ENCODE peak calls at places on chromosome 19, in five cellular contexts. C is fibroblast of mammary gland, K is uterus, J is breast epithelium, A is neural progenitor cell. D is an unnamed sample.

GRCh38 chr19:7602240-7602934 is 6.7 kb downstream of the CAMSAP3 start:
- DNase-seq in C (no peak), K (no peak), J (no peak), A (no peak), D (no peak)

GRCh38 chr19:918481-919156 is 1.5 kb downstream of the KISS1R start:
- DNase-seq in C (no peak), K (no peak), J (no peak), A (peak), D (no peak)

GRCh38 chr19:45097776-45098520 is 5.0 kb downstream of the PPP1R37 start:
- DNase-seq in C (peak), K (peak), J (peak), A (no peak), D (peak)

GRCh38 chr19:29843180-29844051 is 31.6 kb downstream of the CCNE1 start:
- DNase-seq in C (peak), K (no peak), J (no peak), A (peak), D (no peak)

GRCh38 chr19:10293637-10294367 is 4.0 kb downstream of the ICAM5 start:
- DNase-seq in C (no peak), K (no peak), J (no peak), A (peak), D (no peak)

GRCh38 chr19:48806818-48807589 is 3.8 kb downstream of the BCAT2 start:
- DNase-seq in C (peak), K (no peak), J (no peak), A (peak), D (peak)

GRCh38 chr19:5398693-5399057 is 56.5 kb upstream of the ZNRF4 start:
- DNase-seq in C (no peak), K (no peak), J (no peak), A (no peak), D (no peak)

GRCh38 chr19:44643605-44644390 is at the start of gene PVR:
- DNase-seq in C (peak), K (peak), J (peak), A (peak), D (peak)

GRCh38 chr19:43735957-43736356 is 18.8 kb downstream of the SMG9 start:
- DNase-seq in C (no peak), K (no peak), J (no peak), A (no peak), D (peak)

GRCh38 chr19:5216141-5216847 is 124.3 kb downstream of the PTPRS start:
- DNase-seq in C (no peak), K (no peak), J (no peak), A (no peak), D (no peak)

GRCh38 chr19:10010247-10010691 is at the start of gene COL5A3:
- DNase-seq in C (peak), K (peak), J (no peak), A (peak), D (peak)

GRCh38 chr19:9130965-9131364 is 4.2 kb upstream of the OR7G3 start:
- DNase-seq in C (no peak), K (no peak), J (no peak), A (no peak), D (no peak)

GRCh38 chr19:55694241-55694655 is 19.2 kb downstream of the EPN1 start:
- DNase-seq in C (no peak), K (no peak), J (peak), A (no peak), D (no peak)

GRCh38 chr19:5395541-5395940 is 54.9 kb upstream of the PTPRS start:
- DNase-seq in C (no peak), K (no peak), J (no peak), A (peak), D (peak)

GRCh38 chr19:49983645-49984229 is 22.8 kb upstream of the SIGLEC11 start:
- DNase-seq in C (peak), K (peak), J (no peak), A (peak), D (peak)

GRCh38 chr19:55620410-55620809 is 4.0 kb downstream of the ZNF784 start:
- DNase-seq in C (no peak), K (no peak), J (no peak), A (no peak), D (peak)

GRCh38 chr19:57807541-57807940 is 7.2 kb downstream of the ZNF552 start:
- DNase-seq in C (peak), K (no peak), J (no peak), A (no peak), D (peak)

DNA sequence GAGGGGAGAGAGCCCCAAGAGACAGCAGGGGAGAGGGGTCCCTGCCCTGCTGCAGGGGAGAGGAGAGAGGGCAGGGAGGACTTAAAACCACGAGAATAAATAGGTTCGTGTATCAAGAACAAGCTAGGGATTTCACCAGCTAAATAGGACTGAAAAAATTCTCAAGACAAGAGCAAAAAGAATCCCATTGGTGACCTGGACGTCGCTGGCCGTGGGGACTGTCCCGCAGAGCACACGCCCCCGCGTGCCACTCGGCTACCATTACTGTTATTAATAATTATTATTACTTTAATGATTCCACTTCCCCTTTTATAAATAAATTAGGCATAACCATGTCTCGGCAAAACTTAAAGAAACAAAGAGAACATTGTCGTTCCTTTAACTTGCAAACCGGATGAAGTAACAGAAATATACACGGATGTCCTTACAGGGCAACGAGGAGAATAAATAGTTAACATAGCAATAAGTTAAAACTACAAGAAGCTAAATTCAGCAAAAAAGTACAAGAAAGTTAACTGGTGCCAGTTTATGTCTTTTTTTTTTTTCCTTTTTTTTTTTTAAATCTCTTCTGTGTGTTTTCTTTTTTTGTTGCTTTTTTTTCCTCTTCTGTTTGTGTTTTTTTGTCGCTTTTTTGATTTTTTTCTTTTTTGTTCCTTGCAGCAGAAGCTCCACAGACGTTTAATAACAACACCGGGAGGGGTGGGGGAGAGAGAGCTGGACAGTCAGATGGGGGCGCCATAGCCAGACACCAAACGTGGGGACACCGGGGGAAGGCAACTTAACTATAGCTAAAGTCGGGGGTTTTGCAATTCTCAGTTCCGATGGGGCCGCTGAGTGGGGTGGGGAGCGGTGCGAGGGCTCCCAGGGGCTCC is 16.7 kb downstream of the PRKCSH start:
- DNase-seq in C (no peak), K (no peak), J (no peak), A (peak), D (no peak)
- TF ChIP-seq CTCF in C (no peak), K (no peak), J (no peak), A (peak), D (no peak)

GRCh38 chr19:19185853-19186728 is 5.9 kb downstream of the BORCS8 start:
- DNase-seq in C (peak), K (no peak), J (no peak), A (peak), D (peak)
- TF ChIP-seq CTCF in C (peak), K (peak), J (no peak), A (peak), D (peak)

GRCh38 chr19:32224371-32225244 is 120.8 kb upstream of the ZNF507 start:
- DNase-seq in C (peak), K (peak), J (no peak), A (peak), D (peak)
- TF ChIP-seq CTCF in C (peak), K (peak), J (peak), A (peak), D (peak)

GRCh38 chr19:41377977-41378707 is 1.8 kb downstream of the TMEM91 start:
- DNase-seq in C (no peak), K (peak), J (no peak), A (peak), D (no peak)
- TF ChIP-seq CTCF in C (peak), K (peak), J (no peak), A (peak), D (no peak)

DNA sequence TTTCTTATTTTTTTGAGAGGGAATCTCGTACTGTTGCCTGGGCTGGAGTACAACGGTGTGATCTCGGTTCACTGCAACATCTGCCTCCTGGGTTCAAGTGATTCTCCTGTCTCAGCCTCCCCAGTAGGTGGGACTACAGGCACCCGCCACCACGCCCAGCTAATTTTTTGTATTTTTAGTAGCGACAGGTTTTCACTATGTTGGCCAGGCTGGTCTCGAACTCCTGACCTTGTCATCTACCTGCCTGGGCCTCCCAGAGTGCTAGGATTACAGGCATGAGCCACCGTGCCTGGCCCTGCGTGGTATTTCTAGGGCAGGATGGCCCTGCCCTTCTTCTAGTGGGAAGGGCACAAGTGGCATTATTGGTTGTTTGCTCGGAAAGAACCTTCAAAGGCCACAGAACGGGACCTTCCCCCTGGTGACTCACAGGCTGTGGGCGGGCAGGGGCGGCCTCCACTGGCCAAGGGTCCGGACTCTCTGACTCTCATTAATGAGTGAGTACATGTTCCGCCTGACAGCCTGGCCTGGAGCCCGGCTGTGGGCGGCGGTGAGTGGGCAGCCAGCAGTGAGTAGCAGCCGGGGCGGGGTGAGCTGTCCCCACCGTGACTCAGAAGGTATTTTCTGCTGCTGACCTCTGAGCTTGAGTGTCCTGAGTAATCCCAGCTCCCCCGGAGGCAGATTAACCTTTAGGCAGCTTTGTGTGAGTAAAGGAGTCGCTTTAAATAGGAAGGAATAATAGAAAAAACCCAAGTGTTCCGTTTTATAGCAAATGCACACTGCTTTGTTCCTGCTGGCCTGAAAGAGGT is 5.1 kb downstream of the DOT1L start:
- DNase-seq in C (peak), K (peak), J (peak), A (peak), D (peak)
- TF ChIP-seq CTCF in C (no peak), K (no peak), J (no peak), A (no peak), D (no peak)

DNA sequence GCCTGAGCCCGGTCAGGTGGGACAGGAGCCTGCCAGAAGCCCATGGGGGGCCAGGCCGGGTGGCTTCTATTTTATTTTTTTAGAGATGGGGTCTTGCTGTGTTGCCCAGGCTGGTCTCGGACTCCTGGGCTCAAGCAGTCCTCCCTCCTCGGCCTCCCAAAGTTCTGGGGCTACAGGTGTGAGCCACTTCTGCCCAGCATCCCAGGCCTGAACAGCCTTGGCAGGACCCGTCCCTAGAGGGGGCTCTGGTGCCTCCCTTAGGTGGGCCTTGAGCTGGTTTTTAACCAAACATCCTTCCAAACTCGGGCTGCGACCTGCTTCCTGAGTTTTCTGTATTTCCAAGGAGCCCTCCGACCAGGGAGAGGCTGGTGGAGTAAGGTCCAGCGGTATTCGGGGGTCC is 10.5 kb downstream of the COMP start:
- DNase-seq in C (no peak), K (no peak), J (no peak), A (peak), D (no peak)
- TF ChIP-seq CTCF in C (no peak), K (no peak), J (no peak), A (peak), D (no peak)

DNA sequence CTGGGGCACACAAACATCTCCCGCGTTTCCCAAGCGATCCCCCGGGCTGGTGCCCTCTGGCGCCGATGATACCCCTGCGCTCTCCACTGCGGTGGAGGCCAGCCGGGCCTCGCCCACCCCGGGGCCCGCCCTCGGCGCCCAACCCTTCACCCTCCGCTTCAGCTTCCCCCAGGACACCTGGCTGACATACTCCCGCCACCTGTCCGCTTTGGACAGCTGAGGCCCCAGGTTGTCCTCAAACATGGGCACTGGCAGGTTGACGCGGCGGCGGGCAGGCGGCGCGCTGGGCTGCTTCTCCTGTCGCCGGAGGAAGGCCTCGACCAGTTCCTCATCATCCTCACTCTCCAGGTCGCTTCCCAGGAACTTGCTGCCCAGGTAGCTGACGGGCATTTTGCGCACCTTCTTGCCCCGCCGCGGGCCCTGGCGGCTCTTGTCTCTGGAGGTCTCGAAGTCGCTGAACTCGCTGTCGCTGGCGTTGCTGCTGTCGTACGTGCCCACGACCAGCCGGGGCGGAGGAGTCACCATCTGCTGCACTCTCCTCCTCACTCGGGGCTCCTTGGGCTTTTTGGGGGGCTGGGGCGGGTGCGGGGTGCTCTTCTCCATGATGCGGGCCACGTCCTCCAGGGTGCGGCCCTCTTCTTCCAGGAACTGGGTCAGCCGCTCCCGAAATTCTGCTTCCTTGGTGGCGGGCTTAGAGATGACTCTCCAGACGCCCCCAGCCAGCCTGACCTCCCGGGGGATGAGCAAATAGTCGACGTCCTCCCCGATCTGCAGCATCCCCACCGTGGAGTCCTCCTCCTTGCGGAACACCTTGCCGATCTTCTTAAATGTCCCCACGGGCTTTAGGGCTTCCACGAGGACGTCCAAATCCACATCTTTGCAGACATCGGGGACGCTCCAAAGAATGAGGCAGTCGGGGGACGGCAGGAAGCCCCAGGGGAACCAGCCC is 1.1 kb downstream of the CCDC8 start:
- DNase-seq in C (no peak), K (no peak), J (no peak), A (peak), D (no peak)
- TF ChIP-seq CTCF in C (no peak), K (no peak), J (no peak), A (peak), D (peak)

DNA sequence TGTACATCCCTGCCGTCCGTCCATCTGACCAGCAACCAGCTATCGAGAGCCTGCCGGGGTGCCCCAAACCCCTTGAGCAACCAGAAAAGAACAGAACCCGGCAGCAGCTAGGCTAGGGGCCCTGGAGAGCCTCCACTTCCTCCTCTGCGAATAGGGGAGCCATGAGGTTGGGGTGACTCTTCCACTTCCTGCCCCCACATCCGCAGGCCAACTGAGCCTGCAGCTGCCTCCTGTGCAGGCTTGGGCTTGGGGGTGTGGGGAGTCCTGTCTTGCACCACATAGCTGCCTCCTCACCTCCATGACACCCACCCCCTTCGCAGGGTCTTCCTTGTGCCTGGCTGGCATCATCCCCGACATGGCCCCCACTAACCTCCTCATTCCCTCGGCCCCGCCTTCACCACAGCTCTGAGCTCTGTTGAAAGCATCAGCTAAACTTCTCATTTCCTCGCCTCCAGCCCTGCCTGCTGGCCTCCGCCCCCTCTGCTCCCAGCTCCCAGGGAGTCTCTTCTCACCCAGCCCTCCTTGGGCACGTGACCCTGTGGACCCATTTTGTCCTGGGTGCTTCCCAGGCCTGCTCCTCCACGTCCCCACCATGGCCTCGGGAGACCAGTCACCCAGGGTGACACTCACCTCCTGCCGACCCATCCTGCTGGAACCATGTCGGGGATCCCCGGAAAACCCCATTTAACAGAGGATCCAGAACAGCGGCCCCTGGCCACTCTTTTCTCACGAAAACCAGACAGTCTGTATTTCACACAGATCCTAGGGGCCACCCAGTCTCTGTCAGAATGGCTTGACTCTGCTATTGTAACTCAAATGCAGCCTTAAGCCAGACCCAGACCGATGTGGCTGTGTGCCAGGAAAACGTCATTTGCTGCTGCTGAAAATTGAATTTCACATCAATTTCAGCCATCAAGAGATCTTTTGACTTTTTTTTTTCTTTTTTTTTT is 50.4 kb downstream of the MYO9B start:
- DNase-seq in C (peak), K (no peak), J (no peak), A (no peak), D (no peak)
- TF ChIP-seq CTCF in C (no peak), K (no peak), J (no peak), A (no peak), D (no peak)

GRCh38 chr19:14006766-14007562 is 844 bp upstream of the RFX1 start:
- DNase-seq in C (no peak), K (no peak), J (peak), A (no peak), D (no peak)
- TF ChIP-seq CTCF in C (no peak), K (no peak), J (no peak), A (no peak), D (no peak)

DNA sequence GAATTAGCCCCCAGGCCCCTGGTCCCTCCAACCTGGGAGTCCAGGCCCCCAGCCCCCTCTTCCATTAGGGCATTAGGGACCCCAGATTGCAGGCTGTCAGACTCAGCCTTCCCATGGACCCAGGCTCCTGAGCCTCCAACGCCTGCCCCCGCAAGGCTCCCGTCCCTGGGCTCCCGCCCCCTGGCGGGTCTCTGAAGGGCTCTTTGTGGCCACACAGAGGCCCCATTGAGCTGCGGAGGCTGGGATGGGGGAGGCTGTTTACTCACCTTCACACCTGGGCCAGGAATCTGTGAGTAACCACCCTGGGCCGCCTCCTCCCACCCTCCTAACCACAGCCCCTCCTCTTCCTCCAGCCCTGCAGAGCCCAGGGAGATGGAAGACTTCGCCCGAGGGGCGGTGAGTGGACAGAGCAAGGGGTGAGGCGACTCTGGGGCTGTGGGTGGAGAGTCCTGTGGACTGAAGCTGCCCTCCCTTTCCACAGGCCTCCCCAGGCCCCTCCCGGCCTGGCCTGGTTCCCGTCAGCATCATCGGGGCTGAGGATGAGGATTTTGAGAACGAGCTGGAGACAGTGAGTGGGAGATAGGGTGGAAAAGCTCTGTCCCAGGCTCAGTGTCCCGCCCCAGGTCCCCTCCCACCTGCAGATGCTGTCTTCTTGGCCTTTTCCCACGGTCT is 4.9 kb downstream of the ARHGEF1 start:
- DNase-seq in C (peak), K (no peak), J (no peak), A (no peak), D (no peak)
- TF ChIP-seq CTCF in C (no peak), K (no peak), J (peak), A (no peak), D (no peak)

D was measured in AG10803.